ENCODE peak calls at places on chromosomes 2 and 18, in six cellular contexts. R, Z, V, L, K and P are unnamed samples.

GRCh38 chr18:58402247-58402646 is 226.6 kb downstream of the ALPK2 start:
- DNase-seq in R (peak), Z (no peak), V (no peak), L (no peak), K (no peak), P (no peak)

GRCh38 chr2:79389475-79389874 is 123.4 kb upstream of the CTNNA2 start:
- DNase-seq in R (no peak), Z (no peak), V (no peak), L (no peak), K (no peak), P (no peak)

GRCh38 chr2:31205613-31206012 is 11.7 kb downstream of the CAPN14 start:
- DNase-seq in R (no peak), Z (no peak), V (no peak), L (no peak), K (no peak), P (no peak)

GRCh38 chr2:11697103-11697871 is 27.3 kb upstream of the NTSR2 start:
- DNase-seq in R (peak), Z (no peak), V (no peak), L (no peak), K (peak), P (no peak)

GRCh38 chr18:66511810-66512209 is 92.1 kb downstream of the CDH19 start:
- DNase-seq in R (peak), Z (no peak), V (no peak), L (no peak), K (no peak), P (no peak)

GRCh38 chr18:28120811-28121210 is 56.1 kb downstream of the CDH2 start:
- DNase-seq in R (no peak), Z (no peak), V (no peak), L (no peak), K (no peak), P (no peak)

GRCh38 chr18:2406544-2406943 is 164.8 kb downstream of the METTL4 start:
- DNase-seq in R (peak), Z (no peak), V (no peak), L (no peak), K (no peak), P (no peak)

GRCh38 chr2:216408426-216409315 is 3.6 kb upstream of the SMARCAL1 start:
- DNase-seq in R (no peak), Z (no peak), V (no peak), L (no peak), K (no peak), P (no peak)

GRCh38 chr2:69180227-69180626 is 167.2 kb downstream of the ANTXR1 start:
- DNase-seq in R (no peak), Z (no peak), V (no peak), L (no peak), K (no peak), P (no peak)

GRCh38 chr2:8642332-8643078 is 39.4 kb upstream of the ID2 start:
- DNase-seq in R (no peak), Z (no peak), V (no peak), L (no peak), K (no peak), P (no peak)

GRCh38 chr2:8643238-8643995 is 38.4 kb upstream of the ID2 start:
- DNase-seq in R (no peak), Z (no peak), V (no peak), L (no peak), K (no peak), P (no peak)

GRCh38 chr2:8643996-8644356 is 37.9 kb upstream of the ID2 start:
- DNase-seq in R (no peak), Z (no peak), V (no peak), L (no peak), K (no peak), P (no peak)

GRCh38 chr2:8645176-8645831 is 36.6 kb upstream of the ID2 start:
- DNase-seq in R (no peak), Z (no peak), V (no peak), L (no peak), K (no peak), P (no peak)

DNA sequence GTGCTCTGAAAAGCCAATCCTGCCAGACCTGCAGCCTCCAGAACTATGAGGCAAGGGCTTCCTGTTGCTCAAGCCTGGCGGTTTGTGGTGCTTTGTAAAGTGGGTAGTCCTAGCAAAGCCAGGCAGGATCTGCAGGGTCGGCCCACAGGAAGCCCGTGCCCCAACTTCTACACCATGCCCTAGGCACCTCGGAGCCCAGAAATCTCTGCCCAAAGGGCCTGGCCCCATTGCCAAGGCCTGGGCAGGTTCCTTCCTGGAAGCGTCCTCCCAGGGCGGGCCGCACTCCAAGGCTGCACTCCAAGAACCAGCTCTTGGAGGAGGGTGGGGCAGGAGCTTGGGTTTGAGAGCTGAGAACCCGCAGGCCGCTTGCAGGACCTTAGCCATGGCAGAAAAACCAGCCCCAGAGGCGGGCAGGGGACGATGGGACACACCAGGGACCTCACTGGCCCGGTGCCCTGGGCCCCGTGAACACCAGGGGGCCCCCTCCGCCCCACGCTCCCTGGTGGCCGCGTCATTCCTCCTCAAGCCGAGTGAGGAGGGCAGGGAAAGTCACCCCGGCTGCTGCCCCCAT is 37.2 kb upstream of the ID2 start:
- DNase-seq in R (peak), Z (no peak), V (no peak), L (no peak), K (no peak), P (no peak)
- TF ChIP-seq CTCF in R (no peak), Z (peak), V (no peak), L (peak), K (no peak), P (no peak)

DNA sequence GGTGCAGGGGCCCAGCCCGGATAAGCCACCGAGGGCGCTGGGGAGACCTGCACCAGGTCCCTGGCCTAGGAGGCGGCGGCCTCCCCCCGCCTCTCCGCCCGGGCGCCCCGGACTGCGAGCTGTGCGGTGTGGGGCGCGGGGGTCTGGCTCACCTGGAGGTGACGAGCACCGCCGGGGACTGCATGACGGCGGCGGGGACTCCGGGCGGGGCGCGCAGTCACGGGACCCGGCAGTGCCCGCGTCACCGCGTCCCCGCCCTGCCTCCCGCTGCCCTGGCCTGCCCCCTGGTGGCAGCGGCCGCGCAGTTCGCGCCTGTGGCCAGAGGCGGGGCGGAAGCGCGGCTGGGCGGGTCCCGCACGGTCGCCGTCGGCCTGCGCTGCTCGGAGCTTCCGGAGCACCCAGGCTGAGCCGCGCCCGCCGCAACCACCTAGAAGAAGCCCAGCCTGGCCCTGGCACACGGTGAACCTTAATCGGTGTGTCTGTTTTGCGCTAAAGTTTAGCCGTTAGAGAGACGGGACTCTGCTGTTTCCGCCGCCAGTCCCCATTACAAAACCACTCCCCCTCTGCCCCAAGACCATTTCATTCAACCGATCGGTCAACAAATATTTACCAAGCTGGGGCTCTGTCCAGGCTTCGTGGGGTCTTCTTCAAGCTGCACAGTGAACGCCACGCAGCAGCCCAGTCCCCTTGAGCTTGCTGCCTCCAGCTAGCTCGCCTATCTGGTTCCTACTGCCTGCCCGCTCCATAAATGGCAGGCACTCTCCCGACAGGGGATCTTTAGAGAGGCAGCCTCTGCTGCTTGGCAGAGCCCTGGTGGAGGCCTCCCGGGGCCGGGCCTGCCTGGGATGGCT is at the start of gene HS1BP3:
- DNase-seq in R (peak), Z (peak), V (peak), L (peak), K (peak), P (peak)
- TF ChIP-seq CTCF in R (peak), Z (peak), V (peak), L (peak), K (peak), P (peak)

DNA sequence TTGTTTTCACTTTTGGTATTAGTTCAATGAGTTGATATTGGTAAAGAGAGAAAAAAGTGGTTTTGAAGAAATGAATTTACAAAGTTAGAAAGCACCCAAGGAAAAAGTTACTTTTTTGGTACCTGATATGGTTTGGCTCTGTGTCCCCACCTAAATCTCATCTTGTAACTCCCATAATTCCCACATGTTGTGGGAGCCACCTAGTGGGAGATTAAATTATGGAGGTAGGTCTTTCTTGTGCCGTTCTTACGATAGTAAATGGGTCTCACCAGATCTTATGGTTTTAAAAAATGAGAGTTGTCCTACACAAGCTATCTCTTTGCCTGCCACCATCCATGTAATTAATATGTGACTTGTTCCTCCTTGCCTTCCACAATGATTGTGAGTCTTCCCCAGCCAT is 965.6 kb upstream of the NRXN1 start:
- DNase-seq in R (peak), Z (no peak), V (no peak), L (no peak), K (no peak), P (no peak)
- TF ChIP-seq CTCF in R (peak), Z (no peak), V (no peak), L (no peak), K (no peak), P (no peak)

GRCh38 chr2:208360259-208361076 is 46.1 kb upstream of the PTH2R start:
- DNase-seq in R (no peak), Z (peak), V (peak), L (no peak), K (no peak), P (no peak)

GRCh38 chr2:208358758-208359631 is 47.6 kb upstream of the PTH2R start:
- DNase-seq in R (peak), Z (no peak), V (peak), L (no peak), K (no peak), P (no peak)

GRCh38 chr2:208354964-208355381 is 51.6 kb upstream of the PTH2R start:
- DNase-seq in R (no peak), Z (no peak), V (no peak), L (no peak), K (no peak), P (no peak)

GRCh38 chr2:208359632-208359986 is 47.0 kb upstream of the PTH2R start:
- DNase-seq in R (no peak), Z (peak), V (no peak), L (no peak), K (no peak), P (no peak)

DNA sequence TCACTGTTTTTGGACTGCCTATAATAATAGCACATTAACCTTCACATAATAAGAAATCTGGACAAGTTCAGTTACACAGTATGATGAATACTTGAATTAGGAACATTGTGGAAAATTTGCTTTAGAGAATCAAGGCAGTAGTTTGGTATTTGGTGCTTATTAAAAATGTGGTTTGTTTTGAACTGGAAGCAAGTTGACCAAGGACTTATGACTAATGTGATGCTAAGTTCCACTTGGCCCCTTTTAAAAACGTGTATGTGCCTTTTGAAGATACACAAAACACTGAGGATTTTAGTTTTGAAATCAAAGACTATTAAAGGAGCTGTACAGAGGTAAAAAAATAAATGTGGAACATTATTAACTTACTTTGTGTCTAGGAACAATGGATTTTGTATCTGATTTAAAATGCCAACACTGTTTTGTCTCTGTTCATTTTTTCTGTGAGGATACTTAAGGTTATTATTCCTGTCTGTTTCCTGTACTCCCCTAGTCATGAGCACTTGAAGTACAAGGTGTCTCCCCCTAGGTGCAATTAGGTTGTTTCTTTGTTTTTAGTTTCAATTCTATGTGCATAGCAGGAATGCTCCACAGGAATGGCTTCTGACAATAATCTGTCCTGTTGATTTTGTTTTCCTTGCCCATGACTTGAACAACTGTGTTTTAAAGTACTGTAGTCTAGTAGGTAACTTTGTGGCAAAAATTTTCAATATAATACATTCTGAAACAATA is 49.6 kb upstream of the PTH2R start:
- DNase-seq in R (peak), Z (no peak), V (no peak), L (no peak), K (no peak), P (no peak)
- TF ChIP-seq CTCF in R (no peak), Z (no peak), V (no peak), L (no peak), K (no peak), P (no peak)

DNA sequence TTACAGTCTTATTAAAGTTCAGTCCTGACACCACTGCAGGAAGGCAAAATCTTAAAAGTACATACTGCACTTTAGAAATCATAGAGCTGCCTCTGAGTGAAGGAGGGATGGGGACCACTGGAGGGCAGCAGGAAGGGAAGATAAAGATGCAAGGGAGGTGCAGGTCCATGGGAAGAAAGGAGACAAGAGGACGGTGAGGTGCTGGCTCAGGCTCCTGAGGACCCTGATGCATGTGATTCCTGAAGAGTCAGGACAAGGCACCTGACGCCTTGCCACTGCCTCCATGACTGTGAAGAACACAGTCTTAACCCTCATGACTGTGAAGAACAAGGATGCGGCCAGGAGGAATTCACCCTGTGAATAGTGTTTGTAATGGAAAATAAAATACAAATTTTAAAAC is 116.2 kb upstream of the NPAS2 start:
- DNase-seq in R (no peak), Z (no peak), V (no peak), L (no peak), K (no peak), P (no peak)
- TF ChIP-seq CTCF in R (no peak), Z (no peak), V (no peak), L (no peak), K (no peak), P (no peak)

GRCh38 chr2:168119519-168120141 is 127.8 kb downstream of the STK39 start:
- DNase-seq in R (peak), Z (no peak), V (peak), L (peak), K (no peak), P (peak)
- TF ChIP-seq CTCF in R (peak), Z (peak), V (peak), L (peak), K (peak), P (peak)

DNA sequence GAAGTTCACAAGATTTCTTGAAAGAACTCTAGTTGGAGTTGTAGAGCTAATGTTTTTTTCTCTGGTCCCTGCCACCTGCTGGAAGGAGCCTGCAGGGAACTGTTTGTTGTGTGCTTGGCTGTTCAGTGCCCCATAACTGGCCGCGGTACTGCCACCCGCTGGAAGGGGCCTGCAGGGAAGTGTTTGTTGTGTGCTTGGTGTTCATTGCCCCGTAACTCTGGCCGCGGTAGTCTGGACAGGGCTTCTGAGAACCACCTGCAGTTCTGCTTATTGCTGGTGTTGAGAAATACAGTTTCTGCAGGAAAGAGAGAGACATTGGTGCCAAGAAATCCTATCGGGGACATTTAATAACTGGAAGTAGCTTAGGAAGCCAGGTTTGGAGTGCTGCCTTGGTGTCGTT is 58.1 kb downstream of the AGAP1 start:
- DNase-seq in R (peak), Z (peak), V (no peak), L (peak), K (no peak), P (no peak)
- TF ChIP-seq CTCF in R (peak), Z (peak), V (no peak), L (no peak), K (no peak), P (no peak)

GRCh38 chr2:121479882-121480522 is 50.7 kb upstream of the RNU4ATAC start:
- DNase-seq in R (peak), Z (no peak), V (no peak), L (no peak), K (no peak), P (no peak)
- TF ChIP-seq CTCF in R (peak), Z (no peak), V (no peak), L (no peak), K (no peak), P (no peak)